ENCODE peak calls at places on chromosomes 13 and 19, in five cellular contexts. G is HCT116, J is K562, Y is GM12878, Z is HepG2. H is an unnamed sample.

GRCh38 chr19:46080561-46080960 is 39.8 kb upstream of the IGFL4 start:
- DNase-seq in G (no peak), J (no peak), Y (no peak), Z (no peak), H (no peak)

GRCh38 chr19:18233224-18233825 is 7.1 kb upstream of the PDE4C start:
- DNase-seq in G (no peak), J (peak; percentile 93), Y (no peak), Z (peak; percentile 39), H (peak; percentile 78)

GRCh38 chr13:75345191-75345590 is 136.8 kb downstream of the TBC1D4 start:
- DNase-seq in G (no peak), J (no peak), Y (no peak), Z (no peak), H (no peak)

GRCh38 chr13:51118809-51119431 is 7.8 kb upstream of the C13orf42 start:
- DNase-seq in G (no peak), J (no peak), Y (no peak), Z (no peak), H (no peak)

GRCh38 chr13:51681037-51681678 is 96.9 kb downstream of the WDFY2 start:
- DNase-seq in G (no peak), J (no peak), Y (no peak), Z (no peak), H (no peak)

GRCh38 chr13:64925284-64925683 is 2304.9 kb downstream of the PCDH9 start:
- DNase-seq in G (no peak), J (no peak), Y (no peak), Z (no peak), H (peak; percentile 49)

GRCh38 chr19:4538601-4538954 is 1.3 kb downstream of the LRG1 start:
- DNase-seq in G (no peak), J (no peak), Y (no peak), Z (no peak), H (peak; percentile 49)

GRCh38 chr19:12194827-12195500 is 32.1 kb downstream of the ZNF136 start:
- DNase-seq in G (no peak), J (no peak), Y (no peak), Z (no peak), H (peak; percentile 5)

GRCh38 chr19:45311640-45312039 is 11.0 kb downstream of the CKM start:
- DNase-seq in G (no peak), J (no peak), Y (no peak), Z (peak; percentile 28), H (no peak)

GRCh38 chr13:38636756-38637155 is 50.1 kb upstream of the FREM2 start:
- DNase-seq in G (no peak), J (no peak), Y (no peak), Z (no peak), H (no peak)

GRCh38 chr19:47729799-47730520 is 15.4 kb upstream of the NOP53 start:
- DNase-seq in G (no peak), J (peak; percentile 98), Y (no peak), Z (peak; percentile 57), H (peak; percentile 45)

GRCh38 chr13:70960841-70961443 is 852.7 kb upstream of the KLHL1 start:
- DNase-seq in G (no peak), J (no peak), Y (peak; percentile 3), Z (peak; percentile 18), H (no peak)

GRCh38 chr19:15875075-15875474 is 22.8 kb downstream of the CYP4F2 start:
- DNase-seq in G (no peak), J (no peak), Y (no peak), Z (no peak), H (no peak)

GRCh38 chr19:43464089-43464775 is 1.2 kb downstream of the LYPD3 start:
- DNase-seq in G (no peak), J (peak; percentile 82), Y (no peak), Z (no peak), H (no peak)

GRCh38 chr19:55460670-55461258 is 678 bp downstream of the ISOC2 start:
- DNase-seq in G (no peak), J (peak; percentile 88), Y (no peak), Z (peak; percentile 84), H (peak; percentile 63)

GRCh38 chr13:40190656-40191100 is 475.8 kb downstream of the FOXO1 start:
- DNase-seq in G (no peak), J (no peak), Y (no peak), Z (peak; percentile 6), H (no peak)

GRCh38 chr13:75855216-75855615 is 219.1 kb downstream of the LMO7 start:
- DNase-seq in G (no peak), J (no peak), Y (no peak), Z (no peak), H (no peak)

GRCh38 chr19:54029930-54030490 is 33.7 kb downstream of the VSTM1 start:
- DNase-seq in G (peak; percentile 69), J (peak; percentile 63), Y (no peak), Z (peak; percentile 72), H (peak; percentile 85)

GRCh38 chr13:30148171-30148754 is 159.1 kb downstream of the KATNAL1 start:
- DNase-seq in G (no peak), J (no peak), Y (no peak), Z (no peak), H (no peak)

GRCh38 chr19:4369888-4370260 is 26.5 kb downstream of the MPND start:
- DNase-seq in G (no peak), J (no peak), Y (no peak), Z (no peak), H (peak; percentile 38)

GRCh38 chr19:14563590-14563926 is 8.3 kb downstream of the NDUFB7 start:
- DNase-seq in G (no peak), J (no peak), Y (no peak), Z (no peak), H (no peak)

GRCh38 chr13:51479199-51479523 is 26.3 kb upstream of the INTS6 start:
- DNase-seq in G (no peak), J (no peak), Y (no peak), Z (peak; percentile 51), H (no peak)

GRCh38 chr13:44816701-44817684 is 172.3 kb downstream of the NUFIP1 start:
- DNase-seq in G (peak; percentile 63), J (no peak), Y (no peak), Z (no peak), H (no peak)

GRCh38 chr19:48210005-48210404 is 39.5 kb downstream of the ZSWIM9 start:
- DNase-seq in G (no peak), J (no peak), Y (no peak), Z (no peak), H (no peak)

GRCh38 chr19:47231215-47232054 is 436 bp upstream of the BBC3 start:
- DNase-seq in G (no peak), J (peak; percentile 91), Y (peak; percentile 54), Z (peak; percentile 88), H (no peak)

GRCh38 chr13:85549819-85550218 is 249.4 kb downstream of the SLITRK6 start:
- DNase-seq in G (no peak), J (no peak), Y (no peak), Z (no peak), H (no peak)

GRCh38 chr19:13981988-13982501 is 24.1 kb downstream of the RFX1 start:
- DNase-seq in G (no peak), J (no peak), Y (no peak), Z (no peak), H (no peak)

GRCh38 chr13:37621811-37622361 is 23.3 kb upstream of the POSTN start:
- DNase-seq in G (no peak), J (no peak), Y (no peak), Z (no peak), H (no peak)

GRCh38 chr19:33268162-33268991 is 34.0 kb downstream of the CEBPA start:
- DNase-seq in G (no peak), J (no peak), Y (no peak), Z (no peak), H (no peak)

GRCh38 chr19:33266971-33267484 is 35.3 kb downstream of the CEBPA start:
- DNase-seq in G (no peak), J (no peak), Y (no peak), Z (no peak), H (no peak)

GRCh38 chr19:33267706-33268105 is 34.6 kb downstream of the CEBPA start:
- DNase-seq in G (no peak), J (no peak), Y (no peak), Z (no peak), H (no peak)

GRCh38 chr19:33270769-33271168 is 31.6 kb downstream of the CEBPA start:
- DNase-seq in G (no peak), J (no peak), Y (no peak), Z (no peak), H (no peak)

GRCh38 chr19:33269016-33269415 is 33.3 kb downstream of the CEBPA start:
- DNase-seq in G (no peak), J (no peak), Y (no peak), Z (no peak), H (no peak)
- TF ChIP-seq JUND in G (no peak), J (no peak), Y (no peak), Z (no peak), H (no peak)

GRCh38 chr13:99086149-99086868 is 108.4 kb upstream of the DOCK9 start:
- DNase-seq in G (no peak), J (peak; percentile 77), Y (no peak), Z (no peak), H (peak; percentile 75)

GRCh38 chr13:99086869-99087129 is 108.9 kb upstream of the DOCK9 start:
- DNase-seq in G (no peak), J (no peak), Y (no peak), Z (no peak), H (no peak)

GRCh38 chr13:99085846-99086148 is 107.9 kb upstream of the DOCK9 start:
- DNase-seq in G (no peak), J (no peak), Y (no peak), Z (no peak), H (no peak)

GRCh38 chr13:99087954-99088491 is 110.2 kb upstream of the DOCK9 start:
- DNase-seq in G (no peak), J (no peak), Y (no peak), Z (no peak), H (peak; percentile 19)

GRCh38 chr13:99087130-99087953 is 109.5 kb upstream of the DOCK9 start:
- DNase-seq in G (peak; percentile 71), J (peak; percentile 91), Y (peak; percentile 36), Z (peak; percentile 59), H (peak; percentile 88)
- TF ChIP-seq JUND in G (no peak), J (no peak), Y (no peak), Z (no peak), H (no peak)

DNA sequence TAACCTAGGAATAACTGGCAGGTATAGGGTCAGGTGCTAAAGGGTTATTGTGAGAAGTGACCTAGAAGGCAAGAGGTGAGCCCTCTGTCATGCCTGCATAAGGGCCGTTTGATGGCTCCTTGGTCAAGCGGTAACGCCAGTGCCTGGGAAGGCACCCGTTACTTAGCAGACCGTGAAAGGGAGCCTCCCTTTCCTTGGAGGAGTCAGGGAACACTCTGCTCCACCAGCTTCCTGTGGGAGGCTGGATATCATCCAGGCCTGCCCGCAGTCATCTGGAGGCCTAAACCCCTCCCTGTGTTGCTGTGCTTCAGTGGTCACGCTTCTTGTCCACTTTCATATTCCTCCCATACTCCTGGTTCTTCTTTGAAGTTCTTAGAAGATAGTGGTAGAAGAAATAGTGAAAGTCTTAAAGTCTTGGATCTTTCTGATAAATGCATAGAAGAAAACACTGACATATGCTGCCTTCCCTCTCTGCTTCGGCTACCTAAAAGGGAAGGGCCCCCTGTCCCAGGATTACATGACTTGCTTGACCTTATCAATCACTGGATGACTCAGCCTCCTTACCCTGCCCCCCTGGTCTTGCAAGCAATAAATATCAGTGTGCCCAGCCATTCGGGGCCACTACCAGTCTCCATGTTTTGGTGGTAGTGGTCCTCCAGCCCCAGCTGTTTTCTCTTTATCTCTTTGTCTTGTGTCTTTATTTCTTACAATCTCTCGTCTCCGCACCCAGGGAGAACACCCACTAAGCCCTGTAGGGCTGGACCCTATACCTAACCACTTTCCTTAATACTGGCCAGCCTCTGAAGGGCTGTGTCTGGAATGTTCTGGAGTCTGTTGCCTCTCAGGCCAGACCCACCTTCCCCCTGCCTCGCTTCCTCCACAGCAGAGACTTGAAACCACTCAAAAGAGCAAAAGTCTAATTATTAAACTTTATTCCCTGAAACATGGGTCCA is 16.1 kb upstream of the ABCC4 start:
- DNase-seq in G (no peak), J (peak; percentile 31), Y (no peak), Z (no peak), H (no peak)
- TF ChIP-seq JUND in G (no peak), J (peak; percentile 82), Y (no peak), Z (no peak), H (no peak)

GRCh38 chr19:39196860-39197562 is at the start of gene NCCRP1:
- DNase-seq in G (no peak), J (peak; percentile 57), Y (no peak), Z (no peak), H (no peak)
- TF ChIP-seq JUND in G (no peak), J (no peak), Y (no peak), Z (no peak), H (no peak)

H was measured in T47D.